ENCODE peak calls at places on chromosomes 13 and 19, in seven cellular contexts. T, D, S, V, H, Y and C are unnamed samples.

GRCh38 chr13:106496072-106496997 is 39.1 kb downstream of the EFNB2 start:
- DNase-seq in H (no peak), S (no peak), Y (no peak), D (no peak), V (no peak), T (no peak), C (no peak)

GRCh38 chr13:109336730-109337129 is 449.7 kb downstream of the IRS2 start:
- DNase-seq in T (no peak), V (no peak), D (no peak), Y (no peak), H (no peak), S (no peak), C (no peak)

GRCh38 chr19:15280048-15280725 is 47.9 kb upstream of the EPHX3 start:
- DNase-seq in S (no peak), D (no peak), V (no peak), T (no peak), Y (no peak), H (no peak), C (no peak)

GRCh38 chr13:65112123-65113075 is 2117.7 kb downstream of the PCDH9 start:
- DNase-seq in D (no peak), V (no peak), T (no peak), Y (no peak), H (no peak), S (no peak), C (no peak)

GRCh38 chr13:45564108-45564507 is 51.4 kb downstream of the ERICH6B start:
- DNase-seq in Y (no peak), T (no peak), H (no peak), S (no peak), V (no peak), D (peak; percentile 27), C (no peak)

GRCh38 chr19:38769635-38770211 is 3.6 kb downstream of the LGALS7 start:
- DNase-seq in H (peak; percentile 65), T (peak; percentile 77), Y (peak; percentile 86), D (peak; percentile 64), S (peak; percentile 84), V (peak; percentile 79), C (peak; percentile 88)

GRCh38 chr19:574658-575526 is 2.5 kb downstream of the BSG start:
- DNase-seq in S (no peak), H (no peak), Y (no peak), T (no peak), D (no peak), V (peak; percentile 16), C (no peak)

GRCh38 chr19:35714601-35715354 is 3.0 kb upstream of the KMT2B start:
- DNase-seq in Y (no peak), S (no peak), H (no peak), T (peak; percentile 61), D (no peak), V (peak; percentile 68), C (no peak)

GRCh38 chr13:82147526-82147925 is 1734.7 kb downstream of the SLITRK1 start:
- DNase-seq in S (no peak), V (no peak), H (no peak), Y (no peak), T (no peak), D (no peak), C (no peak)

GRCh38 chr19:12636631-12637030 is 25.9 kb downstream of the ZNF791 start:
- DNase-seq in V (no peak), T (no peak), S (no peak), H (no peak), Y (no peak), D (no peak), C (no peak)

GRCh38 chr13:52800856-52801255 is 47.6 kb downstream of the PCDH8 start:
- DNase-seq in H (no peak), S (no peak), Y (no peak), V (no peak), T (no peak), D (no peak), C (no peak)

GRCh38 chr13:112768795-112769411 is 79.1 kb downstream of the ATP11A start:
- DNase-seq in T (no peak), H (no peak), D (no peak), Y (no peak), V (no peak), S (no peak), C (no peak)

GRCh38 chr13:44181938-44182337 is 191.7 kb upstream of the SERP2 start:
- DNase-seq in D (no peak), T (no peak), S (no peak), H (no peak), Y (no peak), V (no peak), C (no peak)

GRCh38 chr13:51269039-51269438 is 46.8 kb downstream of the FAM124A start:
- DNase-seq in Y (no peak), T (no peak), V (no peak), D (no peak), S (no peak), H (no peak), C (no peak)

GRCh38 chr13:52371736-52372247 is 34.2 kb downstream of the THSD1 start:
- DNase-seq in Y (no peak), T (no peak), H (no peak), V (no peak), S (no peak), D (no peak), C (no peak)

GRCh38 chr19:44615529-44616247 is 2.3 kb downstream of the IGSF23 start:
- DNase-seq in H (no peak), T (no peak), Y (no peak), D (no peak), S (no peak), V (no peak), C (no peak)

DNA sequence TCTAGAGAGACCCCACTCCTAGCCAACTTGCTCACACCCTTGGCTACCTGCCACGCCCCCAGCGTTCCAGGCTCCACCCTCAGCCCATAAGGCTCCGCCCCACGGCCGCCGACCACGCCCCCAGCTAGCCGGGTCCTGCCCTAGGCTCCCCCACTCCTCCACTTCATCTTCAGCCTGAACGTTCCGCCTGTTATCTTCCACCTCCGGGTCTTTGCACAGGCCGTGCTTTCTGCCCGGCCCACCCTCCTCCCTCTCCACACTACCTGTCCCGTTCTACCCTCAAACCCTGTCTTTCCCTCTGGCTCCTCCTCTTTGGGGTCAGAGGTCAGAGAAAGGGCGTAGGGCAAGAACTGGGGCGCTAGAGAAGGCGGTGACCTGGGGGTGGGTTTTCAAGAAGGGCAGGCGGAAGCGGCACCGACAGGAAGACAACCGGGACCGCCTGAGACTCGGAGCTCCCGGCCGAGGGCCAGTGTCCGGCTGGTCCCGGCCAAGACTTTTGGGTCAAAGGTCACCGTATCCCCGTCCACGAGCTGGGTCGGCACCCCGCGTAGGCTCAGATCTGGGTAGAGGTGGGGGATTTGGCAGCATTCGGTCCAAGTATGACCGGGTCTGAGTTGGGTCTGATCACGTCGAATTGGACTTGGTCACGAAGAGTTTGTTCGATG is 2.2 kb downstream of the PDE4C start:
- DNase-seq in S (no peak), T (no peak), Y (peak; percentile 25), V (peak; percentile 93), D (peak; percentile 64), H (no peak), C (no peak)
- H3K27ac ChIP-seq in S (no peak overlapping the region), T (peak overlapping the region; percentile 83), Y (no peak overlapping the region), V (peak overlapping the region; percentile 78), D (no peak overlapping the region), H (no peak overlapping the region), C (no peak overlapping the region)

GRCh38 chr19:57706346-57706745 is 2.7 kb downstream of the ZNF154 start:
- DNase-seq in V (no peak), H (no peak), T (no peak), Y (no peak), D (no peak), S (no peak), C (no peak)

GRCh38 chr19:57712222-57712621 is 3.2 kb upstream of the ZNF154 start:
- DNase-seq in T (no peak), V (no peak), Y (no peak), H (no peak), D (no peak), S (no peak), C (no peak)

GRCh38 chr19:57709616-57710015 is 612 bp upstream of the ZNF154 start:
- DNase-seq in V (peak; percentile 45), S (no peak), T (no peak), Y (no peak), H (no peak), D (no peak), C (no peak)

DNA sequence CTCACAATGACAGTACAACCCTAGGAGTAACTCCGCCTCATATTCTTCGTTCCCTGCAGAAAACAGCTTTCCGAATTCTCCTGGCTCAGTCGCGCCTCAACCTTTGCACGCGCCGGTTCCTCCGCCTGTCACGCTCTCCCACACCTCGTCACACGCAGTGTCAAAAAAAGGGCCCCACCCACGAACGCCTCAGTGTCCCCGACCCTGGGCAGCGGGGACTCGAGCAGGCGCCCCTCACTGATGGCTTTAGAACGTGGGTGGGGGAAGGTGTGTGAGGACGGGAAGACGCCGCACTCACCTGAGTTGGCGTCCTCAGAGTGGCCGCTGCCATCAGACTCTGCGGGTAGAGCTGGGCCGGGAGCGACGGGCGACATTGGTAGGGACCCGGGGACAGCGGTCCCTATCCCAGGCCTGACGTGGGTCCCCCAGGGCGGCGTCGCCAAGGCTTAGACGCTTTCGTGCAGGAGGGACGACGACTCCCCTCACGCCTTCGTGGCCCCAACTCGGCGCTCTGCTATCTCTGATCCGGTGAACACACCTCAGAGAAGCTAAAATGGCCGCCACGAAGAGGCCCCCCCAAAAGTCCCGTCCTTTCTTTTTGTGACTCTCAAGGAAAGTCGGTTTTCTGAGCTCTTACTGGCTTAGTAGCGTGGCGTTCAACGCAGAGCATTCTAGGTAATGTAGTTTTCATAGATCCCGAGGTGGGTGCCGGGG is at the start of gene ZNF154:
- DNase-seq in Y (no peak), V (peak; percentile 99), H (no peak), D (no peak), T (no peak), S (peak; percentile 26), C (peak; percentile 12)
- H3K4me3 ChIP-seq in Y (peak within 1 kb of the TSS; percentile 36), V (peak within 1 kb of the TSS; percentile 98), H (peak within 1 kb of the TSS; percentile 73), D (no peak within 1 kb of the TSS), T (no peak within 1 kb of the TSS), S (peak within 1 kb of the TSS; percentile 80), C (peak within 1 kb of the TSS; percentile 47)

DNA sequence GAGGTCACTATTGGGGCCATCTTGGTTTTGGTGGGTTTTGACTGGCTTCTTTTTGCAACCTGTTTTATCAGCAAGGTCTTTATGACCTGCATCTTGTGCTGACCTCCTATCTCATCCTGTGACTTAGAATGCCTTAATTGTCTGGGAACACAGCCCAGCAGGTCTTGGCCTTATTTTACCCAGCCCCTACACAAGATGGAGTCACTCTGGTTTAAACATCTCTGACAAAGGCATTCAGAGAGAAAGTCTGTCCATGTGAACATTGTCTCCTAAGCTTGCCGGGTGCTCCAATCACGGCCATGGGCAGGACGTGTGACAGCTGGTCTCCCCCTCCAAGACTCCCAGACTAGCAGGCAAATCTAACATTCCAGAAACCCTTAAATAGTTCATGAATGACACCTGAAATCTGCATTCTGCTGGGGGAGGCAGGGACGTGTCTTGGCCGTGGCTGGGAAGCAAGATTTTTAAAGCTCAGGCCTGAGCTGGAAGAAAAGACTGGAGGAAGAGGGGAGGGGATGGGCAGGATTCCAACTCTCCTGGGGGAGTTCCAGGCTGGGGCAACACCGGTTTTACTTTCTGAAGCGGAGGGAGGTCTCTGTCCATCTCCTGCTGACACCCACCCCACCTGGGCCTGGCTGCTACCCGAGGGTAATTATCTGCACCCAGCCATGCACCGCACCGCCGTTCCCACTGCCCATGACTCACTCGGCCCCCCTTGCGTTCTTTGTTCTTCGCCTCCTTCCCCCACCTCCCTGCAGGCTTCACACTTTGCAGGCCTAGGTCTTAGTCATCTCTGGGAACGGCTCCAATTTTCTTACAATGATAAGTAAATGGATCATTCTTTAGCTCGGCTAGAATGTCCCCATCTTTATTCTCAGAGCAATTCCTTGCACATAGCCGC is 11.5 kb upstream of the OR1M1 start:
- DNase-seq in H (peak; percentile 50), V (peak; percentile 67), T (peak; percentile 95), S (peak; percentile 69), D (no peak), Y (peak; percentile 27), C (no peak)
- H3K27ac ChIP-seq in H (no peak overlapping the region), V (peak overlapping the region; percentile 55), T (peak overlapping the region; percentile 82), S (peak overlapping the region; percentile 23), D (no peak overlapping the region), Y (no peak overlapping the region), C (no peak overlapping the region)

GRCh38 chr19:2273356-2274184 is 8.4 kb downstream of the PEAK3 start:
- DNase-seq in H (no peak), D (peak; percentile 97), T (peak; percentile 78), Y (peak; percentile 54), V (peak; percentile 96), S (no peak), C (peak; percentile 66)
- H3K4me3 ChIP-seq in H (peak overlapping the region; percentile 100), D (peak overlapping the region; percentile 100), T (peak overlapping the region; percentile 34), Y (peak overlapping the region; percentile 10), V (peak overlapping the region; percentile 46), S (peak overlapping the region; percentile 100), C (peak overlapping the region; percentile 9)